ENCODE peak calls at places on chromosomes 11 and 22, in nine cellular contexts. O, Y, U, X, D, E, L, J and C are unnamed samples.

GRCh38 chr11:19980957-19981669 is 179.2 kb downstream of the DBX1 start:
- DNase-seq in J (no peak), L (peak), Y (peak), E (no peak), O (no peak), D (peak), U (no peak), X (no peak), C (no peak)

GRCh38 chr11:3204141-3205015 is 14.2 kb downstream of the MRGPRG start:
- DNase-seq in Y (no peak), E (no peak), D (no peak), X (no peak), J (no peak), O (no peak), U (no peak), L (no peak), C (no peak)

GRCh38 chr11:15707971-15708370 is 593.2 kb downstream of the INSC start:
- DNase-seq in D (peak), J (peak), O (peak), E (peak), U (peak), L (no peak), Y (peak), X (no peak), C (no peak)

GRCh38 chr11:80146231-80146630 is 705.4 kb upstream of the TENM4 start:
- DNase-seq in J (no peak), O (no peak), U (no peak), L (no peak), X (no peak), D (no peak), E (peak), Y (no peak), C (no peak)

GRCh38 chr22:46128606-46129005 is 21.7 kb upstream of the PPARA start:
- DNase-seq in U (no peak), E (no peak), L (no peak), X (no peak), O (no peak), D (no peak), Y (no peak), J (no peak), C (no peak)

GRCh38 chr22:49546811-49547585 is 280.7 kb downstream of the BRD1 start:
- DNase-seq in J (no peak), U (no peak), E (no peak), Y (no peak), X (peak), L (no peak), D (no peak), O (no peak), C (no peak)

GRCh38 chr11:120752668-120753067 is 241.1 kb downstream of the GRIK4 start:
- DNase-seq in D (no peak), E (no peak), L (no peak), J (no peak), X (no peak), Y (no peak), O (no peak), U (no peak), C (no peak)

GRCh38 chr22:45885941-45886395 is 91.0 kb downstream of the WNT7B start:
- DNase-seq in L (no peak), E (no peak), D (no peak), U (no peak), X (peak), Y (no peak), O (peak), J (peak), C (no peak)

GRCh38 chr22:41598081-41598480 is 8.4 kb upstream of the PMM1 start:
- DNase-seq in D (no peak), E (no peak), J (no peak), O (no peak), U (no peak), Y (peak), X (peak), L (peak), C (no peak)

GRCh38 chr22:47918936-47919505 is 1156.6 kb downstream of the TBC1D22A start:
- DNase-seq in O (no peak), D (no peak), E (no peak), U (no peak), L (no peak), X (no peak), Y (no peak), J (no peak), C (no peak)

GRCh38 chr11:70606248-70606950 is 208.1 kb downstream of the CTTN start:
- DNase-seq in E (no peak), U (no peak), Y (no peak), D (no peak), J (no peak), L (no peak), O (no peak), X (no peak), C (no peak)

DNA sequence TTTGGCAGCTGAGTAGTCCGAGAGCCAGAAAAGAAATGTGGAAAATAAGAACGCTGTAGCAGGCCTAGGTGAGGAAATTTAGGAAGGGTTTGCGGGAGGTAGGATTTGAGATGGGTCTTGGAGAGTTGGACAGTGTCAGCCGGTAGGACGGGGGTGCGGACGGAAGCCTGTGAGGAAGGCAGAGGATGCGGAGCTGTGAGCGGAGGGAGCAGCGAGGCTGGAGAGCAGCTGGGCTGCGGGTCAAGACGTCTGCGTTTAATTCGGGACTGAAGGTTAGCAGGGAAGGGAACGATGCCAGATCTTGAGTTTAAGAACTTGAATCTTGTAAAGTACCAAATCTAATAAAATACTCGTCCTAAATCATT is 669 bp upstream of the TIGD3 start:
- DNase-seq in O (no peak), U (no peak), L (no peak), E (no peak), Y (no peak), X (no peak), D (no peak), J (no peak), C (no peak)
- H3K4me3 ChIP-seq in O (peak), U (peak), L (peak), E (peak), Y (peak), X (peak), D (peak), J (peak), C (peak)

DNA sequence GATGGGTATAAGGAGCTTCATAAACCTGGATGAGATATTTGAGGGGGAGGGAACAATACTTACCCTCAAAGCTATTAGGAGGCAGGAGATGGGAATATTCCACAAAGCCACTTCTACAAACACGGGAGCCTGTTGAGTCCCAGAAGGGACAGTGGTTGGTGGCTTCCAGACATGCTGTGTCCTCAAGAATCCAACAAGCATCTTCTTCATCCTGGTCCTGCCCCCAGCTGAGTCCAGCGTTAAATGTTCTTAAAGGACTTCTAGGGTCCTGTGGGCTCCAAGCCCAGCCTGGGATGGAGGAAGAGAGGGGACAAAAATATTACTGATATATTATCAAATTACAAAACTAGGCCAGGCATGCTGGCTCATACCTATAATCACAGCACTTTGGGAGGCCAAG is 2.3 kb downstream of the CSKMT start:
- DNase-seq in D (no peak), J (no peak), O (no peak), X (no peak), Y (no peak), L (no peak), U (no peak), E (no peak), C (no peak)
- H3K4me3 ChIP-seq in D (no peak), J (no peak), O (peak), X (no peak), Y (no peak), L (peak), U (no peak), E (peak), C (no peak)

GRCh38 chr11:128735935-128736610 is 42.2 kb downstream of the FLI1 start:
- DNase-seq in X (no peak), E (no peak), Y (no peak), O (no peak), L (no peak), J (no peak), U (no peak), D (no peak), C (no peak)

GRCh38 chr11:128733440-128734115 is 39.7 kb downstream of the FLI1 start:
- DNase-seq in Y (peak), L (no peak), U (no peak), J (no peak), X (no peak), O (no peak), E (no peak), D (no peak), C (no peak)

GRCh38 chr11:128737704-128738103 is 43.8 kb downstream of the FLI1 start:
- DNase-seq in E (no peak), L (no peak), D (no peak), Y (no peak), X (no peak), J (no peak), U (no peak), O (no peak), C (no peak)

GRCh38 chr11:128732471-128733277 is 38.8 kb downstream of the FLI1 start:
- DNase-seq in J (no peak), U (no peak), L (no peak), O (no peak), X (no peak), Y (no peak), D (no peak), E (no peak), C (no peak)

GRCh38 chr11:128734439-128735224 is 40.8 kb downstream of the FLI1 start:
- DNase-seq in J (peak), D (no peak), U (no peak), E (no peak), X (peak), O (no peak), L (no peak), Y (no peak), C (no peak)
- H3K4me3 ChIP-seq in J (no peak), D (no peak), U (no peak), E (no peak), X (no peak), O (no peak), L (no peak), Y (no peak), C (no peak)

GRCh38 chr11:118715245-118715807 is 35.9 kb upstream of the TREH start:
- DNase-seq in D (peak), U (no peak), O (no peak), Y (peak), X (no peak), L (no peak), E (no peak), J (no peak), C (no peak)
- H3K4me3 ChIP-seq in D (no peak), U (no peak), O (no peak), Y (no peak), X (no peak), L (no peak), E (no peak), J (no peak), C (no peak)